ENCODE peak calls at places on chromosome 2, in four cellular contexts. Y, C, V and O are unnamed samples.

GRCh38 chr2:169765523-169765922 is 31.9 kb downstream of the KLHL23 start:
- DNase-seq in Y (no peak), C (no peak), V (peak), O (no peak)

GRCh38 chr2:210756821-210757220 is 200.4 kb downstream of the CPS1 start:
- DNase-seq in Y (no peak), C (no peak), V (no peak), O (no peak)

GRCh38 chr2:114769110-114769509 is 326.7 kb downstream of the DPP10 start:
- DNase-seq in Y (no peak), C (no peak), V (no peak), O (no peak)

GRCh38 chr2:45731146-45731545 is 79.7 kb downstream of the PRKCE start:
- DNase-seq in Y (no peak), C (no peak), V (no peak), O (no peak)

GRCh38 chr2:240477916-240478315 is 42.5 kb downstream of the GPC1 start:
- DNase-seq in Y (no peak), C (peak), V (no peak), O (no peak)

GRCh38 chr2:148542614-148543013 is 101.9 kb upstream of the EPC2 start:
- DNase-seq in Y (no peak), C (no peak), V (no peak), O (no peak)

GRCh38 chr2:209591021-209591420 is 167.2 kb downstream of the MAP2 start:
- DNase-seq in Y (no peak), C (no peak), V (no peak), O (no peak)

GRCh38 chr2:191369034-191369433 is 123.8 kb downstream of the MYO1B start:
- DNase-seq in Y (no peak), C (peak), V (no peak), O (no peak)

GRCh38 chr2:128638741-128639477 is 320.2 kb upstream of the HS6ST1 start:
- DNase-seq in Y (no peak), C (peak), V (no peak), O (no peak)

GRCh38 chr2:86372641-86373502 is 35.4 kb upstream of the REEP1 start:
- DNase-seq in Y (peak), C (peak), V (peak), O (peak)

GRCh38 chr2:72138921-72139381 is 8.7 kb downstream of the CYP26B1 start:
- DNase-seq in Y (no peak), C (peak), V (no peak), O (no peak)

GRCh38 chr2:213065583-213066444 is 85.6 kb downstream of the IKZF2 start:
- DNase-seq in Y (no peak), C (peak), V (no peak), O (no peak)

GRCh38 chr2:42569116-42569711 is 782 bp downstream of the MTA3 start:
- DNase-seq in Y (no peak), C (peak), V (peak), O (no peak)

DNA sequence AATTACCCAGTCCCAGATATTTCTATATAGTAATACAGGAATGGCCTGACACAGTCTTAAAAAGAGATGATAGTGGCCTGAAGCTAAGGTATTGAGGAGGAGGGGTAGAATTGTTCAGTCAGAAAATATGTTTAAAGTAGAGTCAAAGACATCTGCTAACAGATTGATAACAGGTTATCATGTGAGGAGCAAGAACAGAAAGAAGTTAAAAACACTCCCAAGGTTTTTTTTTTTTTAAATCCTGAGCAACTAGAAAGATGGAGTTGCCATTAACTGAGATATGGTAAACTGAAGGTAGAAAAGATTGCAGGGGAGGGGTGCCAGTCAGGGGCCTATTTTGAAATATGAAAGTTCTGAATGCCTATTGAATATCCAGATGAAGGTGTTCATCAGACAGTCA is 43.1 kb downstream of the SP3 start:
- DNase-seq in Y (no peak), C (no peak), V (no peak), O (no peak)
- TF ChIP-seq JUND in Y (no peak), C (no peak), V (no peak), O (no peak)

GRCh38 chr2:233094614-233095013 is 34.5 kb downstream of the INPP5D start:
- DNase-seq in Y (no peak), C (no peak), V (no peak), O (no peak)

GRCh38 chr2:233092446-233093438 is 32.6 kb downstream of the INPP5D start:
- DNase-seq in Y (no peak), C (no peak), V (no peak), O (no peak)

GRCh38 chr2:233093721-233094120 is 33.6 kb downstream of the INPP5D start:
- DNase-seq in Y (no peak), C (no peak), V (no peak), O (no peak)

GRCh38 chr2:233089851-233090250 is 29.7 kb downstream of the INPP5D start:
- DNase-seq in Y (no peak), C (no peak), V (no peak), O (no peak)

DNA sequence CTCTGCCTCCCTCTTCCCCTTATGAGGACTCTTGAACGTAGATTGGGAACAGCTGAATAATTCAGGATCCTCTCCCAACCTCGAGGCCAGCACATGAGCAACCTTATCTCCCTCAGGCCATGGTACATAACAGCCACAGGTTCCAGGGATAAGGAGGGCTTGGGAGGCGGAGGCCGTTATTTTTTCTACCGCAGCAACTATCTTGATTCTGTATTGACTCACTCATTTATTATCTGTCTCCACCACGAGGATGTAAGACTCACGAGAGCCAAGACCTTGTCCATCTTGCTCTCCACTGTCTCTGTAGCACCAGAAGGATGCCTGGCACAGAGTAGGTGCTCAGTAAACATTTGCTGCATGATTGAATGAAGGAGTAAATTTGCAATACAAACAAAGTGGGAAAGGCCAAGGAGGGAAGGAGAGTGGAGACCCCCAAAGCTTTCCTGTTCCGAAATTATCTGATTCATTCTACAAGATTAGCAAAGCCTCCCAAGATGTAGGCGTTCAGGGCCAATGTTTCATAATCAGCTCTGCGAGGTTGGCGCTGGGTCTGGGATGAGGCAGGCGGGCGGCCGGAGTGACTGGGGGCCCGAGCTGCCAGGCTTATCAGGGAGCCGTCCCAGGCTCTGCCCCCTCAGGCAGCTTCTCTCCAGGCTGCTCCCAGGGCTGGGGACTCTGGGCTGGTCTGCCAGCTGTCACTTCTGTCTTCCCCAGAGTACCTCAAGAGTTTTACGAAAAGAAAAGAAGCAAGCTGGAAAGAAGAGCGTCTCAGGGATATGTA is 31.6 kb downstream of the INPP5D start:
- DNase-seq in Y (no peak), C (no peak), V (no peak), O (no peak)
- TF ChIP-seq JUND in Y (no peak), C (no peak), V (no peak), O (no peak)

DNA sequence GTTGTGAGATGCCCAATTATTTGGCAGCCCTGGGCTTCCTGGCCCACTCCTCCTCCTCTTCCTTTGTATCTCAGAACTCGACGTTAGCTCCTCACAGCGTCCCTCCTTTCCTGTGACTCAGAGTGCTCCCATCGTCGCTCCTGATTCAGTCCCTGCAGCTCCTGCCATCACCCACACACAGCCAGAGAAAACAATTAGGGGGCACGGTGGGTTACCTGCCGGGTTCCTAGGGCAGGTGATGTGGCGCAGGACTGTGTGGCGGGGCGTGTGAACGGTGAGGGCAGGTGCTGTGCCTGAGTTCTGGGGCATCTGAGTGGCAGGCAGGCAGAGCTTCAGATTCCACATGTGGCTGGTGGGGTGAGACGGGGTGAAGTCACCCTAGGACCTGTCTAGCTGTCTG is 42.6 kb downstream of the GLI2 start:
- DNase-seq in Y (no peak), C (no peak), V (no peak), O (no peak)
- TF ChIP-seq JUND in Y (no peak), C (no peak), V (no peak), O (no peak)

DNA sequence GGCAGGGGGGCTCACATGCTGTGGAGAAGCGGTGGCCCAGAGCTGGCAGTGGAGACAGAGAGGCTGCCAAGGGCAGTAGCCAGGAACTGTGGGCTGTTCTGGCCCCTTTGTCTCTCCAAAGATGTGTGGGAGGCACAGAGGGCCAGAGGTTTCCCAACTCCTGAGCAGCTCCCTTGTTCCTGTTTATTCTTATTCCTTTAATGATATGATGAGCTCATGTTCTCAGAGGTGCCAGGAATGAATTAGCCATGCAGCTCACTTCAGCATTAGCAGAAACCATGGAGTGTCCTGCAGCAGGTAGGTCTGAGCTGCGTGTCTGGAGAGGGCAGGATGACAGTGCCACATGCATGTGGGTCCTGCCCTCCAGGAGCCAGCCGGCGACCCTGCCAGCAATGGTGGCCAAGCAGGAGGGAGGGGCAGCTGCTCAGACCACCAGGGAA is 77.9 kb upstream of the FZD7 start:
- DNase-seq in Y (no peak), C (no peak), V (no peak), O (no peak)
- TF ChIP-seq JUND in Y (no peak), C (no peak), V (no peak), O (no peak)

GRCh38 chr2:83238111-83238510 is 1221.0 kb downstream of the SUCLG1 start:
- DNase-seq in Y (no peak), C (no peak), V (no peak), O (no peak)

GRCh38 chr2:83229443-83229842 is 1229.6 kb downstream of the SUCLG1 start:
- DNase-seq in Y (no peak), C (no peak), V (no peak), O (no peak)

GRCh38 chr2:83234291-83234690 is 1224.8 kb downstream of the SUCLG1 start:
- DNase-seq in Y (no peak), C (no peak), V (no peak), O (no peak)

DNA sequence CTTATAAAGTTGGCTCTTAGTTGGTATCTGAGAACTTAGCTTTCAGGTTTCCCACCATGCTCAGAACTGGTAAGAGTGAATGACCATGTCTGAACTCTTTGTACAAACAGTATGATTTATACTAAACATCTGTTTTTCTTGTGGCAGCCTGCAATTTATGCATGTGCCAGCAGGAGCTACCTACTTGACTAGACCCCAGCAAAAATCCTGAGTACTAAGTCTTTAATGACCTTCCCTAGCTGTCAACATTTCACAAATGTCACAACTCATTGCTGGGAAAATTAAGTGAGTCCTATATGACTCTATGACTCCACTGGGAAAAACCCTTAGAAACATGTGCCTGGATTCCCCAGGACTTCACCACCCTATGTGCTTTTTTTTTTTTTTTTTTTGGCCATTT is 1225.8 kb downstream of the SUCLG1 start:
- DNase-seq in Y (peak), C (no peak), V (no peak), O (no peak)
- TF ChIP-seq JUND in Y (no peak), C (no peak), V (no peak), O (no peak)